ENCODE peak calls at places on chromosomes 12 and 14, in four cellular contexts. One of them, this sample, is unnamed.

GRCh38 chr14:59282366-59282765 is 93.9 kb downstream of the DAAM1 start:
- DNase-seq in stimulated activated CD8-positive, alpha-beta memory T cell treated with anti-CD3 and anti-CD28 coated beads, Interleukin-15, amount 100 ng/mL, for 1 hour: no peak
- DNase-seq in foreskin fibroblast: peak; percentile 86
- DNase-seq in H4: peak; percentile 17
- DNase-seq in this sample: no peak

GRCh38 chr12:45268672-45269406 is 52.9 kb downstream of the ANO6 start:
- DNase-seq in foreskin fibroblast: peak; percentile 92
- DNase-seq in H4: peak; percentile 74
- DNase-seq in stimulated activated CD8-positive, alpha-beta memory T cell treated with anti-CD3 and anti-CD28 coated beads, Interleukin-15, amount 100 ng/mL, for 1 hour: no peak
- DNase-seq in this sample: no peak

GRCh38 chr14:74595006-74595735 is 16.9 kb downstream of the LTBP2 start:
- DNase-seq in foreskin fibroblast: peak; percentile 85
- DNase-seq in stimulated activated CD8-positive, alpha-beta memory T cell treated with anti-CD3 and anti-CD28 coated beads, Interleukin-15, amount 100 ng/mL, for 1 hour: no peak
- DNase-seq in H4: no peak
- DNase-seq in this sample: no peak

GRCh38 chr12:95633049-95633545 is 81.8 kb upstream of the USP44 start:
- DNase-seq in H4: peak; percentile 94
- DNase-seq in foreskin fibroblast: peak; percentile 93
- DNase-seq in stimulated activated CD8-positive, alpha-beta memory T cell treated with anti-CD3 and anti-CD28 coated beads, Interleukin-15, amount 100 ng/mL, for 1 hour: no peak
- DNase-seq in this sample: no peak

GRCh38 chr12:130008241-130008640 is 104.4 kb upstream of the TMEM132D start:
- DNase-seq in foreskin fibroblast: no peak
- DNase-seq in stimulated activated CD8-positive, alpha-beta memory T cell treated with anti-CD3 and anti-CD28 coated beads, Interleukin-15, amount 100 ng/mL, for 1 hour: no peak
- DNase-seq in H4: no peak
- DNase-seq in this sample: no peak

GRCh38 chr12:117231750-117232149 is 41.5 kb upstream of the FBXO21 start:
- DNase-seq in H4: no peak
- DNase-seq in stimulated activated CD8-positive, alpha-beta memory T cell treated with anti-CD3 and anti-CD28 coated beads, Interleukin-15, amount 100 ng/mL, for 1 hour: no peak
- DNase-seq in foreskin fibroblast: no peak
- DNase-seq in this sample: no peak

GRCh38 chr12:69688021-69688420 is 11.1 kb downstream of the BEST3 start:
- DNase-seq in stimulated activated CD8-positive, alpha-beta memory T cell treated with anti-CD3 and anti-CD28 coated beads, Interleukin-15, amount 100 ng/mL, for 1 hour: no peak
- DNase-seq in H4: no peak
- DNase-seq in foreskin fibroblast: peak; percentile 5
- DNase-seq in this sample: no peak

GRCh38 chr14:94377866-94378470 is 10.4 kb downstream of the SERPINA1 start:
- DNase-seq in stimulated activated CD8-positive, alpha-beta memory T cell treated with anti-CD3 and anti-CD28 coated beads, Interleukin-15, amount 100 ng/mL, for 1 hour: no peak
- DNase-seq in H4: no peak
- DNase-seq in foreskin fibroblast: no peak
- DNase-seq in this sample: no peak

GRCh38 chr14:51759950-51760349 is 100.5 kb upstream of the GNG2 start:
- DNase-seq in H4: no peak
- DNase-seq in stimulated activated CD8-positive, alpha-beta memory T cell treated with anti-CD3 and anti-CD28 coated beads, Interleukin-15, amount 100 ng/mL, for 1 hour: no peak
- DNase-seq in foreskin fibroblast: no peak
- DNase-seq in this sample: no peak

GRCh38 chr14:26833777-26834176 is 235.9 kb upstream of the NOVA1 start:
- DNase-seq in foreskin fibroblast: no peak
- DNase-seq in stimulated activated CD8-positive, alpha-beta memory T cell treated with anti-CD3 and anti-CD28 coated beads, Interleukin-15, amount 100 ng/mL, for 1 hour: no peak
- DNase-seq in H4: no peak
- DNase-seq in this sample: no peak

GRCh38 chr12:57011438-57012424 is 4.6 kb downstream of the TAC3 start:
- DNase-seq in stimulated activated CD8-positive, alpha-beta memory T cell treated with anti-CD3 and anti-CD28 coated beads, Interleukin-15, amount 100 ng/mL, for 1 hour: no peak
- DNase-seq in H4: no peak
- DNase-seq in foreskin fibroblast: no peak
- DNase-seq in this sample: no peak

GRCh38 chr12:124975276-124975675 is 13.7 kb downstream of the DHX37 start:
- DNase-seq in stimulated activated CD8-positive, alpha-beta memory T cell treated with anti-CD3 and anti-CD28 coated beads, Interleukin-15, amount 100 ng/mL, for 1 hour: no peak
- DNase-seq in H4: no peak
- DNase-seq in foreskin fibroblast: no peak
- DNase-seq in this sample: no peak

GRCh38 chr14:51738754-51739153 is 87.0 kb downstream of the FRMD6 start:
- DNase-seq in H4: no peak
- DNase-seq in stimulated activated CD8-positive, alpha-beta memory T cell treated with anti-CD3 and anti-CD28 coated beads, Interleukin-15, amount 100 ng/mL, for 1 hour: no peak
- DNase-seq in foreskin fibroblast: no peak
- DNase-seq in this sample: no peak

GRCh38 chr14:24274101-24274543 is 2.7 kb upstream of the RABGGTA start:
- DNase-seq in H4: no peak
- DNase-seq in foreskin fibroblast: peak; percentile 35
- DNase-seq in stimulated activated CD8-positive, alpha-beta memory T cell treated with anti-CD3 and anti-CD28 coated beads, Interleukin-15, amount 100 ng/mL, for 1 hour: no peak
- DNase-seq in this sample: no peak

GRCh38 chr12:109885616-109886015 is 5.3 kb upstream of the GLTP start:
- DNase-seq in foreskin fibroblast: peak; percentile 68
- DNase-seq in H4: no peak
- DNase-seq in stimulated activated CD8-positive, alpha-beta memory T cell treated with anti-CD3 and anti-CD28 coated beads, Interleukin-15, amount 100 ng/mL, for 1 hour: no peak
- DNase-seq in this sample: no peak

GRCh38 chr14:54003064-54003463 is 46.4 kb upstream of the BMP4 start:
- DNase-seq in stimulated activated CD8-positive, alpha-beta memory T cell treated with anti-CD3 and anti-CD28 coated beads, Interleukin-15, amount 100 ng/mL, for 1 hour: no peak
- DNase-seq in foreskin fibroblast: peak; percentile 7
- DNase-seq in H4: no peak
- DNase-seq in this sample: no peak

GRCh38 chr14:62691613-62692489 is 353.4 kb downstream of the KCNH5 start:
- DNase-seq in H4: peak; percentile 96
- DNase-seq in stimulated activated CD8-positive, alpha-beta memory T cell treated with anti-CD3 and anti-CD28 coated beads, Interleukin-15, amount 100 ng/mL, for 1 hour: no peak
- DNase-seq in foreskin fibroblast: peak; percentile 84
- DNase-seq in this sample: no peak

GRCh38 chr12:127401005-127401404 is 866.0 kb upstream of the TMEM132C start:
- DNase-seq in foreskin fibroblast: peak; percentile 62
- DNase-seq in H4: no peak
- DNase-seq in stimulated activated CD8-positive, alpha-beta memory T cell treated with anti-CD3 and anti-CD28 coated beads, Interleukin-15, amount 100 ng/mL, for 1 hour: no peak
- DNase-seq in this sample: no peak

GRCh38 chr14:89912667-89913211 is 41.8 kb downstream of the EFCAB11 start:
- DNase-seq in H4: peak; percentile 53
- DNase-seq in stimulated activated CD8-positive, alpha-beta memory T cell treated with anti-CD3 and anti-CD28 coated beads, Interleukin-15, amount 100 ng/mL, for 1 hour: no peak
- DNase-seq in foreskin fibroblast: peak; percentile 93
- DNase-seq in this sample: no peak

GRCh38 chr12:39807043-39807442 is 187.4 kb upstream of the ABCD2 start:
- DNase-seq in foreskin fibroblast: no peak
- DNase-seq in H4: peak; percentile 15
- DNase-seq in stimulated activated CD8-positive, alpha-beta memory T cell treated with anti-CD3 and anti-CD28 coated beads, Interleukin-15, amount 100 ng/mL, for 1 hour: no peak
- DNase-seq in this sample: no peak

GRCh38 chr14:100778078-100778927 is 47.6 kb upstream of the MEG3 start:
- DNase-seq in foreskin fibroblast: no peak
- DNase-seq in stimulated activated CD8-positive, alpha-beta memory T cell treated with anti-CD3 and anti-CD28 coated beads, Interleukin-15, amount 100 ng/mL, for 1 hour: no peak
- DNase-seq in H4: no peak
- DNase-seq in this sample: no peak

GRCh38 chr14:52918486-52918885 is 32.4 kb downstream of the FERMT2 start:
- DNase-seq in foreskin fibroblast: peak; percentile 80
- DNase-seq in H4: no peak
- DNase-seq in stimulated activated CD8-positive, alpha-beta memory T cell treated with anti-CD3 and anti-CD28 coated beads, Interleukin-15, amount 100 ng/mL, for 1 hour: no peak
- DNase-seq in this sample: no peak

GRCh38 chr14:102722646-102723045 is 54.6 kb upstream of the TRAF3 start:
- DNase-seq in foreskin fibroblast: no peak
- DNase-seq in stimulated activated CD8-positive, alpha-beta memory T cell treated with anti-CD3 and anti-CD28 coated beads, Interleukin-15, amount 100 ng/mL, for 1 hour: no peak
- DNase-seq in H4: no peak
- DNase-seq in this sample: no peak

GRCh38 chr12:114403044-114403689 is 2.8 kb downstream of the TBX5 start:
- DNase-seq in stimulated activated CD8-positive, alpha-beta memory T cell treated with anti-CD3 and anti-CD28 coated beads, Interleukin-15, amount 100 ng/mL, for 1 hour: no peak
- DNase-seq in foreskin fibroblast: peak; percentile 86
- DNase-seq in H4: no peak
- DNase-seq in this sample: no peak

GRCh38 chr12:105100998-105101397 is 6.5 kb upstream of the WASHC4 start:
- DNase-seq in H4: no peak
- DNase-seq in stimulated activated CD8-positive, alpha-beta memory T cell treated with anti-CD3 and anti-CD28 coated beads, Interleukin-15, amount 100 ng/mL, for 1 hour: no peak
- DNase-seq in foreskin fibroblast: peak; percentile 23
- DNase-seq in this sample: no peak

GRCh38 chr12:66077542-66077941 is 53.0 kb downstream of the LLPH start:
- DNase-seq in H4: no peak
- DNase-seq in foreskin fibroblast: no peak
- DNase-seq in stimulated activated CD8-positive, alpha-beta memory T cell treated with anti-CD3 and anti-CD28 coated beads, Interleukin-15, amount 100 ng/mL, for 1 hour: no peak
- DNase-seq in this sample: no peak

GRCh38 chr14:91300283-91300841 is 55.9 kb upstream of the GPR68 start:
- DNase-seq in foreskin fibroblast: no peak
- DNase-seq in stimulated activated CD8-positive, alpha-beta memory T cell treated with anti-CD3 and anti-CD28 coated beads, Interleukin-15, amount 100 ng/mL, for 1 hour: no peak
- DNase-seq in H4: no peak
- DNase-seq in this sample: no peak